ENCODE peak calls at places on chromosomes 16 and 17, in six cellular contexts. One of them, this sample, is unnamed.

GRCh38 chr16:48495303-48495702 is 110.1 kb upstream of the SIAH1 start:
- DNase-seq in IMR-90: no peak
- DNase-seq in prostate gland: no peak
- DNase-seq in tibial nerve: no peak
- DNase-seq in uterus: no peak
- DNase-seq in A549: no peak
- DNase-seq in this sample: peak; percentile 24

GRCh38 chr17:45038771-45039634 is 12.4 kb downstream of the DCAKD start:
- DNase-seq in IMR-90: no peak
- DNase-seq in prostate gland: peak; percentile 91
- DNase-seq in tibial nerve: peak; percentile 30
- DNase-seq in uterus: peak; percentile 47
- DNase-seq in A549: no peak
- DNase-seq in this sample: no peak

GRCh38 chr16:165218-165538 is 600 bp upstream of the HBM start:
- DNase-seq in IMR-90: no peak
- DNase-seq in prostate gland: no peak
- DNase-seq in tibial nerve: no peak
- DNase-seq in uterus: no peak
- DNase-seq in A549: no peak
- DNase-seq in this sample: no peak

GRCh38 chr17:17050346-17051345 is 8.4 kb downstream of the MPRIP start:
- DNase-seq in IMR-90: no peak
- DNase-seq in prostate gland: no peak
- DNase-seq in tibial nerve: no peak
- DNase-seq in uterus: peak; percentile 8
- DNase-seq in A549: no peak
- DNase-seq in this sample: no peak

GRCh38 chr17:60618854-60619253 is 18.9 kb downstream of the PPM1D start:
- DNase-seq in IMR-90: peak; percentile 61
- DNase-seq in prostate gland: no peak
- DNase-seq in tibial nerve: no peak
- DNase-seq in uterus: no peak
- DNase-seq in A549: no peak
- DNase-seq in this sample: no peak

GRCh38 chr17:41959336-41960095 is 7.1 kb upstream of the CNP start:
- DNase-seq in IMR-90: peak; percentile 66
- DNase-seq in prostate gland: no peak
- DNase-seq in tibial nerve: no peak
- DNase-seq in uterus: no peak
- DNase-seq in A549: peak; percentile 76
- DNase-seq in this sample: no peak

GRCh38 chr17:21239680-21240374 is 13.4 kb downstream of the NATD1 start:
- DNase-seq in IMR-90: peak; percentile 28
- DNase-seq in prostate gland: no peak
- DNase-seq in tibial nerve: no peak
- DNase-seq in uterus: no peak
- DNase-seq in A549: peak; percentile 84
- DNase-seq in this sample: no peak

GRCh38 chr17:40448639-40449261 is 5.5 kb downstream of the IGFBP4 start:
- DNase-seq in IMR-90: peak; percentile 29
- DNase-seq in prostate gland: no peak
- DNase-seq in tibial nerve: no peak
- DNase-seq in uterus: no peak
- DNase-seq in A549: no peak
- DNase-seq in this sample: no peak

GRCh38 chr17:43832168-43832975 is 574 bp downstream of the MPP3 start:
- DNase-seq in IMR-90: peak; percentile 69
- DNase-seq in prostate gland: peak; percentile 10
- DNase-seq in tibial nerve: no peak
- DNase-seq in uterus: peak; percentile 56
- DNase-seq in A549: peak; percentile 92
- DNase-seq in this sample: no peak

GRCh38 chr17:43545383-43545632 is 832 bp downstream of the ETV4 start:
- DNase-seq in IMR-90: peak; percentile 18
- DNase-seq in prostate gland: peak; percentile 13
- DNase-seq in tibial nerve: no peak
- DNase-seq in uterus: peak; percentile 26
- DNase-seq in A549: peak; percentile 87
- DNase-seq in this sample: no peak

GRCh38 chr16:85935957-85936760 is 37.2 kb downstream of the IRF8 start:
- DNase-seq in IMR-90: no peak
- DNase-seq in prostate gland: no peak
- DNase-seq in tibial nerve: no peak
- DNase-seq in uterus: no peak
- DNase-seq in A549: no peak
- DNase-seq in this sample: no peak

GRCh38 chr17:19978803-19979202 is 1.2 kb upstream of the AKAP10 start:
- DNase-seq in IMR-90: no peak
- DNase-seq in prostate gland: no peak
- DNase-seq in tibial nerve: no peak
- DNase-seq in uterus: no peak
- DNase-seq in A549: no peak
- DNase-seq in this sample: no peak

GRCh38 chr17:75514299-75515228 is 773 bp downstream of the CASKIN2 start:
- DNase-seq in IMR-90: peak; percentile 23
- DNase-seq in prostate gland: peak; percentile 58
- DNase-seq in tibial nerve: no peak
- DNase-seq in uterus: peak; percentile 55
- DNase-seq in A549: no peak
- DNase-seq in this sample: no peak

GRCh38 chr17:30398328-30399041 is 19.8 kb downstream of the CPD start:
- DNase-seq in IMR-90: no peak
- DNase-seq in prostate gland: no peak
- DNase-seq in tibial nerve: no peak
- DNase-seq in uterus: no peak
- DNase-seq in A549: no peak
- DNase-seq in this sample: no peak

GRCh38 chr16:61575617-61576016 is 460.6 kb downstream of the CDH8 start:
- DNase-seq in IMR-90: no peak
- DNase-seq in prostate gland: no peak
- DNase-seq in tibial nerve: no peak
- DNase-seq in uterus: no peak
- DNase-seq in A549: no peak
- DNase-seq in this sample: no peak

GRCh38 chr16:23564964-23565363 is 7.4 kb downstream of the UBFD1 start:
- DNase-seq in IMR-90: no peak
- DNase-seq in prostate gland: peak; percentile 22
- DNase-seq in tibial nerve: no peak
- DNase-seq in uterus: no peak
- DNase-seq in A549: no peak
- DNase-seq in this sample: no peak

GRCh38 chr16:89588413-89589109 is 13.0 kb downstream of the CPNE7 start:
- DNase-seq in IMR-90: no peak
- DNase-seq in prostate gland: no peak
- DNase-seq in tibial nerve: no peak
- DNase-seq in uterus: no peak
- DNase-seq in A549: no peak
- DNase-seq in this sample: no peak

GRCh38 chr16:81492965-81493754 is 48.6 kb downstream of the CMIP start:
- DNase-seq in IMR-90: no peak
- DNase-seq in prostate gland: peak; percentile 23
- DNase-seq in tibial nerve: no peak
- DNase-seq in uterus: no peak
- DNase-seq in A549: no peak
- DNase-seq in this sample: no peak

GRCh38 chr16:67632415-67633172 is 12.3 kb upstream of the CARMIL2 start:
- DNase-seq in IMR-90: peak; percentile 79
- DNase-seq in prostate gland: no peak
- DNase-seq in tibial nerve: no peak
- DNase-seq in uterus: no peak
- DNase-seq in A549: no peak
- DNase-seq in this sample: no peak

GRCh38 chr16:66266436-66267286 is 99.8 kb upstream of the CDH5 start:
- DNase-seq in IMR-90: peak; percentile 90
- DNase-seq in prostate gland: no peak
- DNase-seq in tibial nerve: peak; percentile 71
- DNase-seq in uterus: peak; percentile 78
- DNase-seq in A549: no peak
- DNase-seq in this sample: no peak

GRCh38 chr17:57957120-57957850 is 2.1 kb upstream of the CUEDC1 start:
- DNase-seq in IMR-90: no peak
- DNase-seq in prostate gland: no peak
- DNase-seq in tibial nerve: no peak
- DNase-seq in uterus: no peak
- DNase-seq in A549: no peak
- DNase-seq in this sample: peak; percentile 72

GRCh38 chr17:45345554-45346254 is 28.9 kb upstream of the MAP3K14 start:
- DNase-seq in IMR-90: peak; percentile 88
- DNase-seq in prostate gland: no peak
- DNase-seq in tibial nerve: no peak
- DNase-seq in uterus: no peak
- DNase-seq in A549: no peak
- DNase-seq in this sample: no peak

GRCh38 chr17:44251062-44251461 is 16.9 kb downstream of the SLC4A1 start:
- DNase-seq in IMR-90: no peak
- DNase-seq in prostate gland: no peak
- DNase-seq in tibial nerve: no peak
- DNase-seq in uterus: no peak
- DNase-seq in A549: no peak
- DNase-seq in this sample: no peak

GRCh38 chr16:56357291-56357764 is 68.0 kb downstream of the AMFR start:
- DNase-seq in IMR-90: peak; percentile 63
- DNase-seq in prostate gland: no peak
- DNase-seq in tibial nerve: peak; percentile 11
- DNase-seq in uterus: peak; percentile 19
- DNase-seq in A549: no peak
- DNase-seq in this sample: no peak

GRCh38 chr16:68658258-68658973 is 13.3 kb downstream of the CDH3 start:
- DNase-seq in IMR-90: peak; percentile 50
- DNase-seq in prostate gland: peak; percentile 82
- DNase-seq in tibial nerve: no peak
- DNase-seq in uterus: peak; percentile 20
- DNase-seq in A549: peak; percentile 50
- DNase-seq in this sample: no peak

GRCh38 chr17:44775136-44775837 is 16.5 kb downstream of the ADAM11 start:
- DNase-seq in IMR-90: peak; percentile 95
- DNase-seq in prostate gland: peak; percentile 97
- DNase-seq in tibial nerve: peak; percentile 85
- DNase-seq in uterus: no peak
- DNase-seq in A549: peak; percentile 99
- DNase-seq in this sample: peak; percentile 98

GRCh38 chr17:59425085-59425901 is 93.8 kb downstream of the YPEL2 start:
- DNase-seq in IMR-90: peak; percentile 57
- DNase-seq in prostate gland: no peak
- DNase-seq in tibial nerve: no peak
- DNase-seq in uterus: peak; percentile 56
- DNase-seq in A549: no peak
- DNase-seq in this sample: no peak

GRCh38 chr16:63789603-63790002 is 1332.3 kb downstream of the CDH11 start:
- DNase-seq in IMR-90: no peak
- DNase-seq in prostate gland: no peak
- DNase-seq in tibial nerve: no peak
- DNase-seq in uterus: no peak
- DNase-seq in A549: no peak
- DNase-seq in this sample: no peak

GRCh38 chr16:89536886-89537548 is 23.5 kb upstream of the RPL13 start:
- DNase-seq in IMR-90: no peak
- DNase-seq in prostate gland: no peak
- DNase-seq in tibial nerve: no peak
- DNase-seq in uterus: no peak
- DNase-seq in A549: no peak
- DNase-seq in this sample: no peak

GRCh38 chr17:74957935-74958549 is 14.5 kb downstream of the HID1 start:
- DNase-seq in IMR-90: peak; percentile 28
- DNase-seq in prostate gland: peak; percentile 59
- DNase-seq in tibial nerve: peak; percentile 58
- DNase-seq in uterus: peak; percentile 74
- DNase-seq in A549: peak; percentile 91
- DNase-seq in this sample: no peak

GRCh38 chr17:79987187-79987889 is 48.3 kb downstream of the TBC1D16 start:
- DNase-seq in IMR-90: no peak
- DNase-seq in prostate gland: no peak
- DNase-seq in tibial nerve: no peak
- DNase-seq in uterus: no peak
- DNase-seq in A549: no peak
- DNase-seq in this sample: no peak

GRCh38 chr17:76709077-76709950 is 1.5 kb downstream of the MXRA7 start:
- DNase-seq in IMR-90: peak; percentile 99
- DNase-seq in prostate gland: peak; percentile 44
- DNase-seq in tibial nerve: peak; percentile 83
- DNase-seq in uterus: peak; percentile 91
- DNase-seq in A549: no peak
- DNase-seq in this sample: peak; percentile 96

GRCh38 chr16:74480150-74481029 is 59.1 kb upstream of the CLEC18B start:
- DNase-seq in IMR-90: no peak
- DNase-seq in prostate gland: peak; percentile 83
- DNase-seq in tibial nerve: peak; percentile 37
- DNase-seq in uterus: peak; percentile 23
- DNase-seq in A549: peak; percentile 85
- DNase-seq in this sample: no peak
- H3K27ac ChIP-seq in IMR-90: no peak overlapping the region
- H3K27ac ChIP-seq in prostate gland: peak overlapping the region; percentile 7
- H3K27ac ChIP-seq in tibial nerve: peak overlapping the region; percentile 71
- H3K27ac ChIP-seq in uterus: peak overlapping the region; percentile 14
- H3K27ac ChIP-seq in A549: peak overlapping the region; percentile 66
- H3K27ac ChIP-seq in this sample: peak overlapping the region; percentile 16

DNA sequence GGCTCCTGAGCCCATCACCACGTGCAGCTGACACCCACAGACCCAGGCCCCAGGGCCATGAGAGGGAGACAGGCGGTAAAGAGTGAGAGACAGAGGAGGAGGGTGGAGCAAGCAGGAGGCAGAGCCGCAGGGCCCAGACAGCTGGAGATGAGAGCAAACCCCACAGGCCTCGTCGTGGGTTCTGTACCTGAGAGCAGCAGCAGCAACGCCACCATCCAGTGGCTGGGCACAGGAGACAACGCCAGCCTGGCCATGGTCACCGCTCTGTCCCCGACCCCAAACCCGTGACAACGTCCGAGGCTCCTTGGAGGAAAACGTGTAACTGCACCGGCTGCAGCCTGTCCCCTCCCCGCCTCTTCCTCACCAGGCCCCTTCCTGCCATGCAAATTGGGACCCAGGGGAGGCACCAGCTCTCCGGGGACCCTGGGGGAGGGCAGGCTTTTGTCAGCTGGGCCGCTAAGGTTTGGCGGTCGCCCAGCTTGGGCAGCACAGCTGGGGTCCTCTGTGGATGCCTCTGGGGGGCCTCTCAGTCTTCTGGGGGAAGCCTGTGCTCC is at the start of gene CD79B:
- DNase-seq in IMR-90: no peak
- DNase-seq in prostate gland: no peak
- DNase-seq in tibial nerve: no peak
- DNase-seq in uterus: no peak
- DNase-seq in A549: no peak
- DNase-seq in this sample: no peak
- TF ChIP-seq POLR2A in IMR-90: no peak
- TF ChIP-seq POLR2A in prostate gland: no peak
- TF ChIP-seq POLR2A in tibial nerve: no peak
- TF ChIP-seq POLR2A in uterus: no peak
- TF ChIP-seq POLR2A in A549: no peak
- TF ChIP-seq POLR2A in this sample: no peak

GRCh38 chr16:11572301-11572995 is 14.3 kb downstream of the LITAF start:
- DNase-seq in IMR-90: no peak
- DNase-seq in prostate gland: no peak
- DNase-seq in tibial nerve: no peak
- DNase-seq in uterus: no peak
- DNase-seq in A549: no peak
- DNase-seq in this sample: no peak
- H3K27ac ChIP-seq in IMR-90: no peak overlapping the region
- H3K27ac ChIP-seq in prostate gland: no peak overlapping the region
- H3K27ac ChIP-seq in tibial nerve: peak overlapping the region; percentile 75
- H3K27ac ChIP-seq in uterus: no peak overlapping the region
- H3K27ac ChIP-seq in A549: no peak overlapping the region
- H3K27ac ChIP-seq in this sample: no peak overlapping the region

GRCh38 chr17:56910509-56911235 is 3.2 kb downstream of the TRIM25 start:
- DNase-seq in IMR-90: no peak
- DNase-seq in prostate gland: no peak
- DNase-seq in tibial nerve: no peak
- DNase-seq in uterus: no peak
- DNase-seq in A549: no peak
- DNase-seq in this sample: no peak
- TF ChIP-seq POLR2A in IMR-90: no peak
- TF ChIP-seq POLR2A in prostate gland: no peak
- TF ChIP-seq POLR2A in tibial nerve: no peak
- TF ChIP-seq POLR2A in uterus: no peak
- TF ChIP-seq POLR2A in A549: no peak
- TF ChIP-seq POLR2A in this sample: no peak

This sample was measured in esophagus muscularis mucosa.